ENCODE peak calls at places on chromosomes 11 and 22, in eight cellular contexts. One of them, this sample, is unnamed.
A peak's percentile ranks its signal among the peaks of the same experiment; 100 is the strongest.

GRCh38 chr11:36564376-36565032 is 3.3 kb upstream of the RAG1 start:
- DNase-seq in B cell: no peak
- DNase-seq in suprapubic skin: no peak
- DNase-seq in RWPE1: peak; percentile 30
- DNase-seq in tibial nerve: no peak
- DNase-seq in HepG2: peak; percentile 54
- DNase-seq in fibroblast of mammary gland: peak; percentile 62
- DNase-seq in tibial artery: peak; percentile 43
- DNase-seq in this sample: peak; percentile 71

GRCh38 chr11:67020949-67021348 is 2.0 kb upstream of the SYT12 start:
- DNase-seq in B cell: no peak
- DNase-seq in suprapubic skin: no peak
- DNase-seq in RWPE1: no peak
- DNase-seq in tibial nerve: no peak
- DNase-seq in HepG2: no peak
- DNase-seq in fibroblast of mammary gland: no peak
- DNase-seq in tibial artery: no peak
- DNase-seq in this sample: no peak

GRCh38 chr11:122661182-122661945 is 5.8 kb downstream of the UBASH3B start:
- DNase-seq in B cell: no peak
- DNase-seq in suprapubic skin: no peak
- DNase-seq in RWPE1: peak; percentile 53
- DNase-seq in tibial nerve: no peak
- DNase-seq in HepG2: no peak
- DNase-seq in fibroblast of mammary gland: no peak
- DNase-seq in tibial artery: no peak
- DNase-seq in this sample: peak; percentile 51

GRCh38 chr11:225734-226453 is 10.2 kb downstream of the SIRT3 start:
- DNase-seq in B cell: no peak
- DNase-seq in suprapubic skin: peak; percentile 47
- DNase-seq in RWPE1: no peak
- DNase-seq in tibial nerve: no peak
- DNase-seq in HepG2: no peak
- DNase-seq in fibroblast of mammary gland: peak; percentile 73
- DNase-seq in tibial artery: no peak
- DNase-seq in this sample: peak; percentile 73

GRCh38 chr11:110431212-110432073 is 1.7 kb downstream of the FDX1 start:
- DNase-seq in B cell: peak; percentile 24
- DNase-seq in suprapubic skin: no peak
- DNase-seq in RWPE1: no peak
- DNase-seq in tibial nerve: no peak
- DNase-seq in HepG2: no peak
- DNase-seq in fibroblast of mammary gland: no peak
- DNase-seq in tibial artery: no peak
- DNase-seq in this sample: peak; percentile 32

GRCh38 chr11:115215694-115216615 is 288.3 kb downstream of the CADM1 start:
- DNase-seq in B cell: no peak
- DNase-seq in suprapubic skin: no peak
- DNase-seq in RWPE1: no peak
- DNase-seq in tibial nerve: no peak
- DNase-seq in HepG2: peak; percentile 16
- DNase-seq in fibroblast of mammary gland: no peak
- DNase-seq in tibial artery: no peak
- DNase-seq in this sample: peak; percentile 25

GRCh38 chr22:23696326-23696851 is 5.6 kb downstream of the RGL4 start:
- DNase-seq in B cell: peak; percentile 81
- DNase-seq in suprapubic skin: no peak
- DNase-seq in RWPE1: no peak
- DNase-seq in tibial nerve: no peak
- DNase-seq in HepG2: no peak
- DNase-seq in fibroblast of mammary gland: no peak
- DNase-seq in tibial artery: no peak
- DNase-seq in this sample: no peak

GRCh38 chr11:109795234-109795633 is 298.0 kb upstream of the ZC3H12C start:
- DNase-seq in B cell: no peak
- DNase-seq in suprapubic skin: no peak
- DNase-seq in RWPE1: no peak
- DNase-seq in tibial nerve: no peak
- DNase-seq in HepG2: no peak
- DNase-seq in fibroblast of mammary gland: peak; percentile 83
- DNase-seq in tibial artery: no peak
- DNase-seq in this sample: peak; percentile 6

GRCh38 chr22:30000566-30000965 is 79.7 kb upstream of the HORMAD2 start:
- DNase-seq in B cell: no peak
- DNase-seq in suprapubic skin: no peak
- DNase-seq in RWPE1: no peak
- DNase-seq in tibial nerve: no peak
- DNase-seq in HepG2: no peak
- DNase-seq in fibroblast of mammary gland: peak; percentile 40
- DNase-seq in tibial artery: no peak
- DNase-seq in this sample: no peak

GRCh38 chr22:44648821-44649566 is 53.0 kb upstream of the PRR5 start:
- DNase-seq in B cell: no peak
- DNase-seq in suprapubic skin: peak; percentile 88
- DNase-seq in RWPE1: peak; percentile 5
- DNase-seq in tibial nerve: no peak
- DNase-seq in HepG2: no peak
- DNase-seq in fibroblast of mammary gland: peak; percentile 90
- DNase-seq in tibial artery: peak; percentile 58
- DNase-seq in this sample: no peak

GRCh38 chr22:30004689-30005088 is 75.6 kb upstream of the HORMAD2 start:
- DNase-seq in B cell: no peak
- DNase-seq in suprapubic skin: no peak
- DNase-seq in RWPE1: no peak
- DNase-seq in tibial nerve: no peak
- DNase-seq in HepG2: no peak
- DNase-seq in fibroblast of mammary gland: no peak
- DNase-seq in tibial artery: no peak
- DNase-seq in this sample: no peak

GRCh38 chr11:114162719-114163123 is 103.2 kb downstream of the ZBTB16 start:
- DNase-seq in B cell: no peak
- DNase-seq in suprapubic skin: peak; percentile 94
- DNase-seq in RWPE1: peak; percentile 89
- DNase-seq in tibial nerve: peak; percentile 89
- DNase-seq in HepG2: no peak
- DNase-seq in fibroblast of mammary gland: peak; percentile 100
- DNase-seq in tibial artery: peak; percentile 95
- DNase-seq in this sample: peak; percentile 99

GRCh38 chr11:45625611-45626010 is 39.8 kb downstream of the CHST1 start:
- DNase-seq in B cell: no peak
- DNase-seq in suprapubic skin: no peak
- DNase-seq in RWPE1: no peak
- DNase-seq in tibial nerve: no peak
- DNase-seq in HepG2: no peak
- DNase-seq in fibroblast of mammary gland: no peak
- DNase-seq in tibial artery: no peak
- DNase-seq in this sample: no peak

GRCh38 chr22:29093030-29093429 is 20.2 kb downstream of the KREMEN1 start:
- DNase-seq in B cell: no peak
- DNase-seq in suprapubic skin: no peak
- DNase-seq in RWPE1: no peak
- DNase-seq in tibial nerve: no peak
- DNase-seq in HepG2: no peak
- DNase-seq in fibroblast of mammary gland: no peak
- DNase-seq in tibial artery: no peak
- DNase-seq in this sample: no peak

GRCh38 chr11:96109265-96110030 is 185.5 kb upstream of the MTMR2 start:
- DNase-seq in B cell: no peak
- DNase-seq in suprapubic skin: no peak
- DNase-seq in RWPE1: no peak
- DNase-seq in tibial nerve: no peak
- DNase-seq in HepG2: peak; percentile 15
- DNase-seq in fibroblast of mammary gland: no peak
- DNase-seq in tibial artery: no peak
- DNase-seq in this sample: no peak

GRCh38 chr11:64449381-64450167 is 90.6 kb downstream of the RPS6KA4 start:
- DNase-seq in B cell: peak; percentile 83
- DNase-seq in suprapubic skin: no peak
- DNase-seq in RWPE1: peak; percentile 80
- DNase-seq in tibial nerve: no peak
- DNase-seq in HepG2: peak; percentile 66
- DNase-seq in fibroblast of mammary gland: peak; percentile 39
- DNase-seq in tibial artery: peak; percentile 45
- DNase-seq in this sample: peak; percentile 66

GRCh38 chr11:35488117-35488516 is 37.3 kb downstream of the PAMR1 start:
- DNase-seq in B cell: no peak
- DNase-seq in suprapubic skin: no peak
- DNase-seq in RWPE1: no peak
- DNase-seq in tibial nerve: no peak
- DNase-seq in HepG2: no peak
- DNase-seq in fibroblast of mammary gland: peak; percentile 26
- DNase-seq in tibial artery: no peak
- DNase-seq in this sample: no peak

GRCh38 chr22:25051983-25052710 is 99.6 kb downstream of the KIAA1671 start:
- DNase-seq in B cell: no peak
- DNase-seq in suprapubic skin: no peak
- DNase-seq in RWPE1: no peak
- DNase-seq in tibial nerve: no peak
- DNase-seq in HepG2: peak; percentile 8
- DNase-seq in fibroblast of mammary gland: no peak
- DNase-seq in tibial artery: no peak
- DNase-seq in this sample: peak; percentile 9

GRCh38 chr11:6353367-6353987 is 33.2 kb upstream of the CAVIN3 start:
- DNase-seq in B cell: peak; percentile 63
- DNase-seq in suprapubic skin: no peak
- DNase-seq in RWPE1: peak; percentile 61
- DNase-seq in tibial nerve: peak; percentile 21
- DNase-seq in HepG2: peak; percentile 94
- DNase-seq in fibroblast of mammary gland: peak; percentile 53
- DNase-seq in tibial artery: peak; percentile 39
- DNase-seq in this sample: peak; percentile 71

GRCh38 chr11:61149624-61150615 is 11.3 kb downstream of the VPS37C start:
- DNase-seq in B cell: no peak
- DNase-seq in suprapubic skin: no peak
- DNase-seq in RWPE1: peak; percentile 45
- DNase-seq in tibial nerve: no peak
- DNase-seq in HepG2: peak; percentile 46
- DNase-seq in fibroblast of mammary gland: no peak
- DNase-seq in tibial artery: no peak
- DNase-seq in this sample: no peak

GRCh38 chr11:16982256-16982671 is 31.9 kb downstream of the PLEKHA7 start:
- DNase-seq in B cell: no peak
- DNase-seq in suprapubic skin: no peak
- DNase-seq in RWPE1: no peak
- DNase-seq in tibial nerve: no peak
- DNase-seq in HepG2: peak; percentile 71
- DNase-seq in fibroblast of mammary gland: no peak
- DNase-seq in tibial artery: no peak
- DNase-seq in this sample: no peak

GRCh38 chr11:126115820-126116319 is 53.2 kb upstream of the CDON start:
- DNase-seq in B cell: no peak
- DNase-seq in suprapubic skin: peak; percentile 88
- DNase-seq in RWPE1: no peak
- DNase-seq in tibial nerve: peak; percentile 43
- DNase-seq in HepG2: peak; percentile 93
- DNase-seq in fibroblast of mammary gland: peak; percentile 85
- DNase-seq in tibial artery: peak; percentile 90
- DNase-seq in this sample: peak; percentile 71

DNA sequence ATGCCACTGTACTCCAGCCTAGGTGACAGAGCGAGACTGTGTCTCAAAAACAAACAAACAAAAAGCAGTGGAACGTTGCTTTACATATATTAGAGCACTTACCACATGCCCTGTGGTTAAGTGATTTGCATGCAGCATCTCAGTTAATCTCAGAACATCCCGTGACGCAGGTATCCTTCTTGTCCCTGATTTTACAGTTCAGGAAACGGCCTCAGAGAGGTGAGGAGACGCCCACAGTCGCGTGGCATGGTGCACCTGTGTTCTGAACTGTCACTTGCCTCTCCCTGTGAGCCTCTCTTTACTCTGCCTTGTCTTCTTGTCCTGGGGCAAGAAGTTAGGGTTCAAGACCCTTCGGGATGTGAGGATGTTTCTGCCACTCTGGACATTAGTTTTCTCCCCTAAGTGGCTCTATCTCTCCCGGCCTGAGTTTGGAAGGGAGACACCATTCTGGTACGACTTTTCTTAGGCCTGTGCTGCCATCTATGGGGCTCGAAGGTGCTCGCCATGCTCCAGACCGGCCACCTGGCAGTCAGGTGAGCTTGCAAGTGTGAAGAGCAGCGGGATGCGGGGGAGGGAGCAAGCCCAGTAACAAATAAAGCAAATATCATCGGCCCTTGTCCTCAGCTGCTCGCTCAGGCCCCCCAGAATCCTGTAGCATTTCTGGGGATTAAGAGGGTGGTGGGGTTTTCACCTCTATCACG is 25.6 kb downstream of the YWHAH start:
- DNase-seq in B cell: peak; percentile 75
- DNase-seq in suprapubic skin: no peak
- DNase-seq in RWPE1: peak; percentile 73
- DNase-seq in tibial nerve: no peak
- DNase-seq in HepG2: peak; percentile 61
- DNase-seq in fibroblast of mammary gland: peak; percentile 65
- DNase-seq in tibial artery: peak; percentile 41
- DNase-seq in this sample: peak; percentile 87
- TF ChIP-seq CTCF in B cell: no peak
- TF ChIP-seq CTCF in suprapubic skin: peak; percentile 2
- TF ChIP-seq CTCF in RWPE1: no peak
- TF ChIP-seq CTCF in tibial nerve: no peak
- TF ChIP-seq CTCF in HepG2: peak; percentile 91
- TF ChIP-seq CTCF in fibroblast of mammary gland: peak; percentile 70
- TF ChIP-seq CTCF in tibial artery: peak; percentile 33
- TF ChIP-seq CTCF in this sample: peak; percentile 74

GRCh38 chr22:27405672-27406388 is 395.7 kb downstream of the MN1 start:
- DNase-seq in B cell: no peak
- DNase-seq in suprapubic skin: no peak
- DNase-seq in RWPE1: peak; percentile 56
- DNase-seq in tibial nerve: peak; percentile 17
- DNase-seq in HepG2: peak; percentile 16
- DNase-seq in fibroblast of mammary gland: peak; percentile 50
- DNase-seq in tibial artery: peak; percentile 49
- DNase-seq in this sample: peak; percentile 69
- TF ChIP-seq CTCF in B cell: no peak
- TF ChIP-seq CTCF in suprapubic skin: no peak
- TF ChIP-seq CTCF in RWPE1: peak; percentile 79
- TF ChIP-seq CTCF in tibial nerve: peak; percentile 74
- TF ChIP-seq CTCF in HepG2: peak; percentile 86
- TF ChIP-seq CTCF in fibroblast of mammary gland: peak; percentile 66
- TF ChIP-seq CTCF in tibial artery: peak; percentile 61
- TF ChIP-seq CTCF in this sample: peak; percentile 87

DNA sequence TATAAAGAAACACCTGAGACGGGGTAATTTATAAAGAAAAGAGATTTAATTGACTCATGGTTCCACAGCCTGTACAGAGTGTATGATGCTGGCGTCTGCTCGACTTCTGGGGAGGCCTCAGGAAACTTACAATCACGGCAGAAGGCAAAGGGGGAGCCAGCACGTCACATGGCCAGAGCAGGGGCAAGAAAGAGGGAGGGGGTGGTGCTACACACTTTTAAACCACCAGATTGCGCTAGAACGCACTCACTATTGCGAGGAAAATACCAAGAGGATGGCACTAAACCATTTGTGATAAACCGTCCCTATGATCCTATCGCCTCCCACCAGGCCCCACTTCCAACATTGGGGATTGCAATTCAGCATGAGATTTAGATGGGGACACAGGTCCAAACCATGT is 79.7 kb upstream of the CARD18 start:
- DNase-seq in B cell: no peak
- DNase-seq in suprapubic skin: no peak
- DNase-seq in RWPE1: no peak
- DNase-seq in tibial nerve: no peak
- DNase-seq in HepG2: no peak
- DNase-seq in fibroblast of mammary gland: no peak
- DNase-seq in tibial artery: no peak
- DNase-seq in this sample: no peak
- TF ChIP-seq CTCF in B cell: no peak
- TF ChIP-seq CTCF in suprapubic skin: no peak
- TF ChIP-seq CTCF in RWPE1: no peak
- TF ChIP-seq CTCF in tibial nerve: no peak
- TF ChIP-seq CTCF in HepG2: no peak
- TF ChIP-seq CTCF in fibroblast of mammary gland: no peak
- TF ChIP-seq CTCF in tibial artery: no peak
- TF ChIP-seq CTCF in this sample: no peak

GRCh38 chr11:100731471-100731870 is 44.4 kb downstream of the ARHGAP42 start:
- DNase-seq in B cell: no peak
- DNase-seq in suprapubic skin: no peak
- DNase-seq in RWPE1: no peak
- DNase-seq in tibial nerve: no peak
- DNase-seq in HepG2: no peak
- DNase-seq in fibroblast of mammary gland: no peak
- DNase-seq in tibial artery: no peak
- DNase-seq in this sample: no peak
- TF ChIP-seq CTCF in B cell: no peak
- TF ChIP-seq CTCF in suprapubic skin: no peak
- TF ChIP-seq CTCF in RWPE1: no peak
- TF ChIP-seq CTCF in tibial nerve: no peak
- TF ChIP-seq CTCF in HepG2: no peak
- TF ChIP-seq CTCF in fibroblast of mammary gland: no peak
- TF ChIP-seq CTCF in tibial artery: no peak
- TF ChIP-seq CTCF in this sample: no peak